ENCODE peak calls at places on chromosomes 5 and 9, in five cellular contexts. F, W, H, Z and T are unnamed samples.

GRCh38 chr5:83312672-83313071 is 158.9 kb upstream of the VCAN start:
- DNase-seq in F (no peak), W (no peak), H (no peak), Z (no peak), T (no peak)

GRCh38 chr5:94893404-94894145 is 275.1 kb downstream of the SLF1 start:
- DNase-seq in F (peak), W (peak), H (no peak), Z (no peak), T (no peak)

GRCh38 chr5:35248843-35249780 is 18.8 kb upstream of the PRLR start:
- DNase-seq in F (no peak), W (no peak), H (no peak), Z (no peak), T (no peak)

GRCh38 chr5:150523472-150524350 is 15.8 kb downstream of the NDST1 start:
- DNase-seq in F (peak), W (peak), H (peak), Z (peak), T (no peak)

GRCh38 chr5:76270214-76270613 is 132.9 kb upstream of the IQGAP2 start:
- DNase-seq in F (no peak), W (no peak), H (no peak), Z (no peak), T (no peak)

GRCh38 chr5:179326176-179326997 is 18.9 kb downstream of the ADAMTS2 start:
- DNase-seq in F (peak), W (peak), H (no peak), Z (no peak), T (no peak)

GRCh38 chr9:113508111-113508749 is 44.7 kb downstream of the RGS3 start:
- DNase-seq in F (peak), W (peak), H (no peak), Z (no peak), T (no peak)

GRCh38 chr5:39024884-39025283 is 49.3 kb downstream of the RICTOR start:
- DNase-seq in F (no peak), W (no peak), H (no peak), Z (no peak), T (no peak)

GRCh38 chr9:114324492-114324891 is 1.6 kb downstream of the ORM1 start:
- DNase-seq in F (no peak), W (no peak), H (no peak), Z (no peak), T (no peak)

GRCh38 chr5:72109625-72110024 is 2.4 kb downstream of the MAP1B start:
- DNase-seq in F (no peak), W (no peak), H (no peak), Z (no peak), T (no peak)

GRCh38 chr9:106862115-106862945 is 636 bp upstream of the ZNF462 start:
- DNase-seq in F (peak), W (peak), H (no peak), Z (no peak), T (no peak)

GRCh38 chr5:54186108-54186507 is 124.3 kb downstream of the ARL15 start:
- DNase-seq in F (no peak), W (no peak), H (no peak), Z (no peak), T (no peak)

GRCh38 chr5:68047035-68047434 is 168.5 kb upstream of the PIK3R1 start:
- DNase-seq in F (peak), W (peak), H (no peak), Z (peak), T (no peak)

GRCh38 chr5:67202830-67203229 is 6.2 kb upstream of the CD180 start:
- DNase-seq in F (no peak), W (no peak), H (no peak), Z (no peak), T (no peak)

GRCh38 chr9:135294826-135295225 is 184.8 kb upstream of the PPP1R26 start:
- DNase-seq in F (no peak), W (no peak), H (no peak), Z (no peak), T (no peak)

GRCh38 chr9:93597871-93598646 is 21.7 kb downstream of the PHF2 start:
- DNase-seq in F (no peak), W (no peak), H (no peak), Z (no peak), T (no peak)

GRCh38 chr5:161391724-161392123 is 154.8 kb downstream of the GABRB2 start:
- DNase-seq in F (no peak), W (no peak), H (no peak), Z (no peak), T (no peak)
- H3K4me3 ChIP-seq in F (no peak), W (no peak), H (no peak), Z (no peak), T (no peak)

DNA sequence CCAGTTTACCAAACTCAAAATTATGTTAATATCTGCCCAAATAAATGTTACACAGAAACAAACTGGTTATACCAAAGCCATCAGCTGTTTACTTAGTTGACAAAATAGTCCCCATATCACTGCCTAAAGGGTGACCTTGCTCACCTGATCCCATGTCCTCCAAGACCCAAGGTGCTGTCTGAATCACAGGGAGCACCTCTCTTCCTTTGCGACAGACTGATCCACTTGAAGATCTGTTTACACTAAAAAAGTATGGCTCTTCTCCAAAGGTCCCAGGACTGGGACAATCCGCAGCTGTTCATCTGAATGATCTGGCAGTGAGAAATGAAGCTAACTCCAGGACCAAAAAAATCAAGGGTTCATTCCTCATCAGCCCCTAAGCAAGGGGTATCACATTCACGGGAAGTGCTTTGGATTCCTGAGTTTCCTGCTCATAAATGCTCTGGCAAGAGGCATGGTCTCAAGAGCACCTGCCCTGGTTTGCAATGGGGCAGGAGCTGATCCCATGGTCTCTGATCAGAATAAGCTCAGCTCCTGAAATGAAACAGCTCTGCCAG is 5.0 kb downstream of the PRUNE2 start:
- DNase-seq in F (no peak), W (no peak), H (no peak), Z (no peak), T (no peak)
- H3K4me3 ChIP-seq in F (no peak), W (no peak), H (no peak), Z (no peak), T (no peak)

GRCh38 chr5:151661968-151662732 is 24.6 kb downstream of the SPARC start:
- DNase-seq in F (no peak), W (peak), H (no peak), Z (no peak), T (no peak)
- H3K4me3 ChIP-seq in F (no peak), W (no peak), H (no peak), Z (no peak), T (no peak)

DNA sequence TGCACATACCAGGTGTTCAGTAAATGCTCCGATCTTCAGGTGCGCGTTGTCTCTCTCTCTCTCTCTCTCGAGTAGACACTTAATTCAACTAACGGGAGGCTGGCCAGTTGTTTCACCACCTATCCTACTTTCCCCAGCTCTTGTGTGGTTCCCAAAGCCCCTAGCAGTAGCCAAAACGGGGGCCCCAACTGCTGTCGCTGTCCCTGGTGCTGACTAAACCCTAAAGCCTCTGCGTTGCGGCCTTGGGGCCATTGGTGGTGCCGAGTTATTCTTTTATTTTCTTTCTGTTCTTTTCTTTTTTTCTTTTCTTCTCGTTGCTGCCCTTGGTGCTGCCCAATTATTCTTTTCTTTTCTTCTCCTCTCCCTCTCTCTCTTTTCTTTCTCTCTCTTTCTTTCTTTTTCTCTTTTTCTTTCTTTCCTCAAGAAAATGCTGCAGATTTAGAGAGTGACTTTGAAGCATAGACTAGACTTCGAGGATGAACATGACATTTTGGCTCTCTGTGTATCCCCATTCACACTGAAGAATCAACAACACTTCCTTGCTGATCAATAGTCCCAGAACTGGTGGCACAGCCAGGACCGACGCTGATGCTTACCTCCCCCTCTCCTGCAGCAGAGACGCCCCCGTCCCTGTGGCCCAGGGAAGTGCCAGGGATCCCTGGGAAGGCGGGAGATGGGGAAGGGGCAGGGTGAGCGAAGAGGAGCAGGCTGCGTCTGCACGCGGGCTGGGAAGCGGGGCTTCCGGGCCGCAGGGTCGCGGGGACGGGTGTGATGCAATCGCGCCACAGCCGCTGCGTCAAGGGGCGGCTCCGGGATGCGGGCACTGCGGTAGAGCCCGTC is at the start of gene FBLL1:
- DNase-seq in F (peak), W (peak), H (peak), Z (no peak), T (no peak)
- H3K4me3 ChIP-seq in F (peak), W (peak), H (peak), Z (peak), T (peak)

GRCh38 chr9:35163413-35163812 is 1.6 kb downstream of the UNC13B start:
- DNase-seq in F (no peak), W (peak), H (no peak), Z (no peak), T (no peak)
- H3K4me3 ChIP-seq in F (peak), W (peak), H (no peak), Z (no peak), T (peak)

GRCh38 chr5:103561670-103562069 is 919 bp downstream of the NUDT12 start:
- DNase-seq in F (peak), W (no peak), H (no peak), Z (no peak), T (no peak)
- H3K4me3 ChIP-seq in F (peak), W (peak), H (peak), Z (peak), T (peak)

GRCh38 chr5:28473531-28474107 is 1435.2 kb upstream of the CDH9 start:
- DNase-seq in F (peak), W (peak), H (no peak), Z (no peak), T (no peak)

DNA sequence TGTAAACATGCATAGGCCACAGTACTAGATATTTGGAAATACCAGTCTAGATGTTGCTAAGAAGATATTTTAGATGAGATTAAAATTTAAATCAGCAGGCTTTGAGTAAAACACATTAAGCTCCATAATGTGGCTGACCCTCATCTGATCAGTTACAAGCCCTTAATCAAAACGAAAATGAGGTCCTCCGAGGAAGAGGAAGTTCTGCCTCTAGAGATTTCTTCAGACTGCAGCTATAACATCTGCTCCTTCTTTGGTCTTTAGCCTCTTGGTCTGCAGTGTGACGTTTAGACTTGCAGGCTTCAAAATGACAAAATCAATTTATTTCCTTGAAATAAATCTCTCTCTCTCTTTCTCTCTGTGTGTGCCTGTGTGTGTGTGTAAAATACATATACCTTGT is 1429.7 kb upstream of the CDH9 start:
- DNase-seq in F (no peak), W (no peak), H (no peak), Z (no peak), T (no peak)
- H3K4me3 ChIP-seq in F (no peak), W (no peak), H (no peak), Z (no peak), T (no peak)

GRCh38 chr5:118043531-118043930 is 944.8 kb downstream of the DTWD2 start:
- DNase-seq in F (peak), W (no peak), H (no peak), Z (no peak), T (no peak)
- H3K4me3 ChIP-seq in F (no peak), W (no peak), H (no peak), Z (no peak), T (no peak)

GRCh38 chr9:68706579-68707201 is 1.6 kb downstream of the PIP5K1B start:
- DNase-seq in F (no peak), W (no peak), H (no peak), Z (no peak), T (no peak)
- H3K4me3 ChIP-seq in F (no peak), W (no peak), H (no peak), Z (no peak), T (no peak)